ENCODE peak calls at places on chromosomes 4 and X, in nine cellular contexts. J is occipital lobe; H is foreskin keratinocyte; G is T-helper 1 cell; O is stimulated activated CD4-positive, alpha-beta T cell treated with anti-CD3 and anti-CD28 coated beads, TNF-alpha, amount 100 ng/mL, for 1 hour; I is EL; T is NAMALWA; U is stimulated activated effector memory CD8-positive, alpha-beta T cell treated with anti-CD3 and anti-CD28 coated beads, Interleukin-12 subunit alpha, Interleukin-12 subunit beta, amount 100 ng/mL, for 72 hours; C is mucosa of gallbladder. B is an unnamed sample.

GRCh38 chrX:48983081-48983480 is 11.4 kb upstream of the KCND1 start:
- DNase-seq in I (no peak), C (no peak), O (no peak), H (no peak), G (no peak), U (no peak), J (no peak), T (no peak), B (no peak)

GRCh38 chrX:3599787-3600465 is 113.5 kb downstream of the PRKX start:
- DNase-seq in O (no peak), H (peak), C (no peak), J (no peak), U (no peak), I (no peak), T (no peak), G (no peak), B (no peak)

GRCh38 chrX:123906557-123907316 is 46.9 kb downstream of the XIAP start:
- DNase-seq in H (no peak), T (no peak), I (peak), J (no peak), U (no peak), G (no peak), C (no peak), O (no peak), B (no peak)

GRCh38 chr4:10526431-10527222 is 69.4 kb upstream of the ZNF518B start:
- DNase-seq in U (no peak), H (peak), G (no peak), O (no peak), J (no peak), T (no peak), C (no peak), I (no peak), B (no peak)

GRCh38 chr4:182518421-182518820 is 275.2 kb downstream of the TENM3 start:
- DNase-seq in H (peak), G (no peak), J (no peak), U (no peak), I (no peak), T (no peak), C (no peak), O (no peak), B (no peak)

GRCh38 chr4:187357045-187357643 is 633.5 kb upstream of the FAT1 start:
- DNase-seq in H (no peak), U (no peak), J (no peak), C (no peak), G (no peak), I (no peak), O (no peak), T (no peak), B (no peak)

GRCh38 chr4:23033796-23034195 is 341.1 kb downstream of the GBA3 start:
- DNase-seq in U (no peak), G (no peak), I (peak), O (no peak), T (no peak), H (no peak), J (no peak), C (no peak), B (no peak)

GRCh38 chr4:77493120-77493767 is 112.4 kb upstream of the CXCL13 start:
- DNase-seq in J (no peak), C (no peak), H (no peak), G (no peak), O (no peak), T (peak), U (no peak), I (no peak), B (no peak)

GRCh38 chrX:50448565-50448964 is 22.1 kb downstream of the DGKK start:
- DNase-seq in T (peak), U (no peak), H (peak), C (no peak), J (no peak), O (no peak), G (no peak), I (peak), B (no peak)

GRCh38 chr4:182717788-182718583 is 199.2 kb downstream of the DCTD start:
- DNase-seq in G (no peak), T (no peak), O (no peak), J (no peak), H (no peak), U (no peak), C (no peak), I (no peak), B (no peak)

GRCh38 chr4:52234539-52235174 is 183.6 kb downstream of the SPATA18 start:
- DNase-seq in T (peak), G (no peak), C (no peak), O (no peak), H (peak), J (no peak), U (no peak), I (peak), B (no peak)

GRCh38 chr4:48247142-48247877 is 22.3 kb downstream of the TEC start:
- DNase-seq in O (no peak), T (no peak), G (no peak), U (no peak), H (peak), C (no peak), J (no peak), I (no peak), B (no peak)

GRCh38 chr4:76741663-76742020 is 156.3 kb downstream of the SOWAHB start:
- DNase-seq in G (no peak), H (no peak), T (no peak), O (no peak), U (no peak), J (no peak), C (no peak), I (no peak), B (no peak)

GRCh38 chrX:84760560-84760959 is 243.1 kb upstream of the APOOL start:
- DNase-seq in G (no peak), O (no peak), H (no peak), I (no peak), C (no peak), T (no peak), J (no peak), U (no peak), B (no peak)

GRCh38 chr4:102281171-102281842 is 64.0 kb downstream of the SLC39A8 start:
- DNase-seq in I (no peak), C (no peak), G (no peak), U (no peak), J (no peak), H (no peak), T (no peak), O (no peak), B (no peak)

GRCh38 chrX:3638280-3638873 is 75.1 kb downstream of the PRKX start:
- DNase-seq in I (peak), G (peak), T (peak), C (peak), O (peak), U (no peak), J (no peak), H (no peak), B (no peak)

GRCh38 chr4:2074588-2074987 is 15.5 kb downstream of the NAT8L start:
- DNase-seq in O (no peak), G (no peak), H (no peak), U (no peak), I (no peak), J (no peak), C (no peak), T (no peak), B (no peak)

GRCh38 chrX:44874481-44875184 is 1.6 kb downstream of the KDM6A start:
- DNase-seq in C (no peak), I (peak), H (peak), J (peak), U (peak), O (peak), G (peak), T (peak), B (no peak)

GRCh38 chrX:29432534-29432933 is 782.8 kb upstream of the MAGEB2 start:
- DNase-seq in O (no peak), T (no peak), I (no peak), C (no peak), U (no peak), G (no peak), H (peak), J (no peak), B (no peak)

GRCh38 chr4:117385531-117385930 is 300.2 kb upstream of the TRAM1L1 start:
- DNase-seq in G (no peak), C (no peak), J (no peak), U (no peak), H (peak), T (no peak), I (no peak), O (no peak), B (no peak)